ENCODE peak calls at places on chromosome 14, in four cellular contexts. One of them, this sample, is unnamed.

GRCh38 chr14:33940561-33941011 is 10.3 kb downstream of the EGLN3 start:
- DNase-seq in choroid plexus epithelial cell: no peak
- DNase-seq in psoas muscle: no peak
- DNase-seq in nephron progenitor cell: no peak
- DNase-seq in this sample: no peak

GRCh38 chr14:42140001-42140400 is 533.3 kb downstream of the LRFN5 start:
- DNase-seq in psoas muscle: no peak
- DNase-seq in choroid plexus epithelial cell: peak
- DNase-seq in nephron progenitor cell: no peak
- DNase-seq in this sample: no peak

GRCh38 chr14:72169521-72169920 is 237.3 kb downstream of the RGS6 start:
- DNase-seq in nephron progenitor cell: no peak
- DNase-seq in choroid plexus epithelial cell: no peak
- DNase-seq in psoas muscle: no peak
- DNase-seq in this sample: no peak

GRCh38 chr14:25006961-25007795 is 42.8 kb downstream of the STXBP6 start:
- DNase-seq in choroid plexus epithelial cell: peak
- DNase-seq in psoas muscle: no peak
- DNase-seq in nephron progenitor cell: no peak
- DNase-seq in this sample: no peak

GRCh38 chr14:87944987-87945604 is 47.9 kb downstream of the GALC start:
- DNase-seq in nephron progenitor cell: no peak
- DNase-seq in choroid plexus epithelial cell: peak
- DNase-seq in psoas muscle: no peak
- DNase-seq in this sample: no peak

GRCh38 chr14:81579115-81579514 is 45.5 kb upstream of the SEL1L start:
- DNase-seq in choroid plexus epithelial cell: no peak
- DNase-seq in psoas muscle: no peak
- DNase-seq in nephron progenitor cell: no peak
- DNase-seq in this sample: no peak

GRCh38 chr14:71113376-71113775 is 206.1 kb downstream of the PCNX1 start:
- DNase-seq in nephron progenitor cell: no peak
- DNase-seq in psoas muscle: no peak
- DNase-seq in choroid plexus epithelial cell: peak
- DNase-seq in this sample: no peak

GRCh38 chr14:83849999-83850611 is 1679.8 kb upstream of the FLRT2 start:
- DNase-seq in choroid plexus epithelial cell: no peak
- DNase-seq in psoas muscle: no peak
- DNase-seq in nephron progenitor cell: no peak
- DNase-seq in this sample: no peak

GRCh38 chr14:50383618-50384225 is 13.0 kb downstream of the CDKL1 start:
- DNase-seq in psoas muscle: no peak
- DNase-seq in nephron progenitor cell: no peak
- DNase-seq in choroid plexus epithelial cell: peak
- DNase-seq in this sample: no peak

GRCh38 chr14:73757876-73758391 is 43.8 kb upstream of the PNMA1 start:
- DNase-seq in nephron progenitor cell: no peak
- DNase-seq in choroid plexus epithelial cell: no peak
- DNase-seq in psoas muscle: no peak
- DNase-seq in this sample: no peak

GRCh38 chr14:64501326-64502171 is 2.1 kb downstream of the ZBTB25 start:
- DNase-seq in choroid plexus epithelial cell: peak
- DNase-seq in nephron progenitor cell: peak
- DNase-seq in psoas muscle: peak
- DNase-seq in this sample: no peak

GRCh38 chr14:97408937-97409860 is 612.0 kb downstream of the VRK1 start:
- DNase-seq in psoas muscle: no peak
- DNase-seq in nephron progenitor cell: no peak
- DNase-seq in choroid plexus epithelial cell: no peak
- DNase-seq in this sample: no peak

GRCh38 chr14:65594153-65594881 is 181.8 kb downstream of the FUT8 start:
- DNase-seq in choroid plexus epithelial cell: no peak
- DNase-seq in nephron progenitor cell: peak
- DNase-seq in psoas muscle: no peak
- DNase-seq in this sample: no peak

GRCh38 chr14:91363776-91364523 is 53.7 kb downstream of the CCDC88C start:
- DNase-seq in psoas muscle: no peak
- DNase-seq in nephron progenitor cell: no peak
- DNase-seq in choroid plexus epithelial cell: no peak
- DNase-seq in this sample: no peak

GRCh38 chr14:31189346-31190219 is 18.0 kb downstream of the HECTD1 start:
- DNase-seq in psoas muscle: no peak
- DNase-seq in choroid plexus epithelial cell: no peak
- DNase-seq in nephron progenitor cell: no peak
- DNase-seq in this sample: no peak

GRCh38 chr14:96168581-96168980 is 36.1 kb upstream of the BDKRB2 start:
- DNase-seq in choroid plexus epithelial cell: no peak
- DNase-seq in nephron progenitor cell: no peak
- DNase-seq in psoas muscle: no peak
- DNase-seq in this sample: no peak

GRCh38 chr14:64943556-64943955 is 1.0 kb upstream of the GPX2 start:
- DNase-seq in psoas muscle: no peak
- DNase-seq in nephron progenitor cell: no peak
- DNase-seq in choroid plexus epithelial cell: no peak
- DNase-seq in this sample: no peak

GRCh38 chr14:58243790-58244555 is 670 bp upstream of the PSMA3 start:
- DNase-seq in psoas muscle: no peak
- DNase-seq in nephron progenitor cell: no peak
- DNase-seq in choroid plexus epithelial cell: peak
- DNase-seq in this sample: no peak

GRCh38 chr14:24307575-24308341 is at the start of gene CIDEB:
- DNase-seq in psoas muscle: peak
- DNase-seq in choroid plexus epithelial cell: peak
- DNase-seq in nephron progenitor cell: peak
- DNase-seq in this sample: peak

GRCh38 chr14:76488551-76488950 is 112.6 kb downstream of the ESRRB start:
- DNase-seq in choroid plexus epithelial cell: no peak
- DNase-seq in nephron progenitor cell: no peak
- DNase-seq in psoas muscle: no peak
- DNase-seq in this sample: no peak

GRCh38 chr14:50001999-50002925 is 109.4 kb downstream of the ARF6 start:
- DNase-seq in nephron progenitor cell: no peak
- DNase-seq in psoas muscle: peak
- DNase-seq in choroid plexus epithelial cell: no peak
- DNase-seq in this sample: no peak

GRCh38 chr14:76091036-76091435 is 60.7 kb upstream of the GPATCH2L start:
- DNase-seq in nephron progenitor cell: no peak
- DNase-seq in choroid plexus epithelial cell: peak
- DNase-seq in psoas muscle: peak
- DNase-seq in this sample: peak

GRCh38 chr14:90091393-90091792 is 29.6 kb downstream of the KCNK13 start:
- DNase-seq in psoas muscle: no peak
- DNase-seq in nephron progenitor cell: no peak
- DNase-seq in choroid plexus epithelial cell: peak
- DNase-seq in this sample: no peak

GRCh38 chr14:53515264-53515663 is 362.1 kb upstream of the DDHD1 start:
- DNase-seq in nephron progenitor cell: no peak
- DNase-seq in psoas muscle: no peak
- DNase-seq in choroid plexus epithelial cell: no peak
- DNase-seq in this sample: no peak

GRCh38 chr14:24133730-24134129 is 2.3 kb upstream of the PSME1 start:
- DNase-seq in choroid plexus epithelial cell: no peak
- DNase-seq in nephron progenitor cell: no peak
- DNase-seq in psoas muscle: no peak
- DNase-seq in this sample: no peak

GRCh38 chr14:94773017-94773681 is 3.2 kb upstream of the GSC start:
- DNase-seq in psoas muscle: no peak
- DNase-seq in choroid plexus epithelial cell: no peak
- DNase-seq in nephron progenitor cell: peak
- DNase-seq in this sample: peak

GRCh38 chr14:79597561-79597960 is 613.7 kb downstream of the DIO2 start:
- DNase-seq in choroid plexus epithelial cell: peak
- DNase-seq in psoas muscle: no peak
- DNase-seq in nephron progenitor cell: no peak
- DNase-seq in this sample: no peak

GRCh38 chr14:68403191-68403781 is 389.6 kb downstream of the ZFP36L1 start:
- DNase-seq in nephron progenitor cell: no peak
- DNase-seq in choroid plexus epithelial cell: peak
- DNase-seq in psoas muscle: no peak
- DNase-seq in this sample: no peak

GRCh38 chr14:27528328-27528727 is 930.5 kb upstream of the NOVA1 start:
- DNase-seq in nephron progenitor cell: peak
- DNase-seq in psoas muscle: no peak
- DNase-seq in choroid plexus epithelial cell: peak
- DNase-seq in this sample: peak

GRCh38 chr14:83004456-83005006 is 1470.9 kb upstream of the SEL1L start:
- DNase-seq in nephron progenitor cell: no peak
- DNase-seq in psoas muscle: no peak
- DNase-seq in choroid plexus epithelial cell: no peak
- DNase-seq in this sample: no peak

GRCh38 chr14:64928239-64929002 is 14.1 kb downstream of the GPX2 start:
- DNase-seq in choroid plexus epithelial cell: no peak
- DNase-seq in psoas muscle: no peak
- DNase-seq in nephron progenitor cell: no peak
- DNase-seq in this sample: no peak

GRCh38 chr14:61706096-61706690 is 10.9 kb downstream of the HIF1A start:
- DNase-seq in choroid plexus epithelial cell: peak
- DNase-seq in nephron progenitor cell: no peak
- DNase-seq in psoas muscle: no peak
- DNase-seq in this sample: no peak

GRCh38 chr14:101589486-101590015 is 28.3 kb downstream of the DIO3 start:
- DNase-seq in nephron progenitor cell: no peak
- DNase-seq in psoas muscle: no peak
- DNase-seq in choroid plexus epithelial cell: no peak
- DNase-seq in this sample: no peak

GRCh38 chr14:86124328-86124727 is 594.4 kb downstream of the FLRT2 start:
- DNase-seq in psoas muscle: no peak
- DNase-seq in nephron progenitor cell: no peak
- DNase-seq in choroid plexus epithelial cell: no peak
- DNase-seq in this sample: no peak

DNA sequence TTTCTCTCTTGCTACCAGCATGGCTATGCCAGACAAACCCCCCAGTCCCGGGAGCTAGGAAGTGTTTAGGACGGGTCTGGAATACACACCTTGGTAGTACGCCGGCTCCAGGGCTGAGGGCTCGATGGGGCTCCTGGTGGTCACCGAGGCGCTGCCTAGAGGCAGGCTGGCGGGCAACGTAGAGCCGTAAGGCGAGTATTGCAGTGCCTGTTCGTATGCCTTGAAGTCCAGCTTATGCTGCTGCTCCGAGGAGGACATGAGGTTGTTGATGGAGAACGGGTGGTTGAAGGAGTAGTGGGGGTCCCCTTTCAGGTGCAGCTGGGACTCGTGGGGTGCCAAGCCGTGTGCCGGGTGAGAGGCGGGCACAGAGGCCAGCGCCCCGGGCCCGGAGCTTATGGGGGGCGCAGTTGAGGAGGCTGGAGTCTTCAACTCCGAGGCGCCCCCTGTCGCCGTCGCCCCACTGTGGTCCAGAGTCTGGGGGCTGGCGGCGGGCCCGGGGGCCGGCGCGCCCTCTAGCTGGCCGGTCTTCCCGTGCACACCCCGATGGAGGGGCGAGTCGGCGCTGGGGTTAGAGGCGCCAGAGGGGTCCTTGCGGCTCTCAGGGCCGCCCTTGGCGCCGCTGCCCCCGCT is 3.6 kb downstream of the FOXA1 start:
- DNase-seq in choroid plexus epithelial cell: no peak
- DNase-seq in nephron progenitor cell: peak
- DNase-seq in psoas muscle: no peak
- DNase-seq in this sample: peak
- TF ChIP-seq CTCF in choroid plexus epithelial cell: no peak
- TF ChIP-seq CTCF in nephron progenitor cell: peak
- TF ChIP-seq CTCF in psoas muscle: no peak
- TF ChIP-seq CTCF in this sample: peak

GRCh38 chr14:21940887-21941855 is 267.6 kb upstream of the OR4E1 start:
- DNase-seq in nephron progenitor cell: peak
- DNase-seq in psoas muscle: no peak
- DNase-seq in choroid plexus epithelial cell: peak
- DNase-seq in this sample: peak
- TF ChIP-seq CTCF in nephron progenitor cell: peak
- TF ChIP-seq CTCF in psoas muscle: peak
- TF ChIP-seq CTCF in choroid plexus epithelial cell: peak
- TF ChIP-seq CTCF in this sample: peak

GRCh38 chr14:36975834-36976233 is 196.6 kb downstream of the SLC25A21 start:
- DNase-seq in choroid plexus epithelial cell: peak
- DNase-seq in nephron progenitor cell: no peak
- DNase-seq in psoas muscle: no peak
- DNase-seq in this sample: no peak
- TF ChIP-seq CTCF in choroid plexus epithelial cell: peak
- TF ChIP-seq CTCF in nephron progenitor cell: no peak
- TF ChIP-seq CTCF in psoas muscle: no peak
- TF ChIP-seq CTCF in this sample: no peak

GRCh38 chr14:56878766-56879165 is 68.5 kb upstream of the OTX2 start:
- DNase-seq in choroid plexus epithelial cell: no peak
- DNase-seq in nephron progenitor cell: no peak
- DNase-seq in psoas muscle: no peak
- DNase-seq in this sample: no peak

GRCh38 chr14:56875104-56875675 is 64.9 kb upstream of the OTX2 start:
- DNase-seq in nephron progenitor cell: no peak
- DNase-seq in psoas muscle: no peak
- DNase-seq in choroid plexus epithelial cell: no peak
- DNase-seq in this sample: no peak

GRCh38 chr14:56870336-56870735 is 60.1 kb upstream of the OTX2 start:
- DNase-seq in nephron progenitor cell: no peak
- DNase-seq in psoas muscle: no peak
- DNase-seq in choroid plexus epithelial cell: no peak
- DNase-seq in this sample: no peak

GRCh38 chr14:56868660-56869059 is 58.4 kb upstream of the OTX2 start:
- DNase-seq in nephron progenitor cell: no peak
- DNase-seq in psoas muscle: no peak
- DNase-seq in choroid plexus epithelial cell: no peak
- DNase-seq in this sample: no peak

GRCh38 chr14:56874375-56874774 is 64.1 kb upstream of the OTX2 start:
- DNase-seq in choroid plexus epithelial cell: no peak
- DNase-seq in psoas muscle: no peak
- DNase-seq in nephron progenitor cell: peak
- DNase-seq in this sample: peak
- TF ChIP-seq CTCF in choroid plexus epithelial cell: no peak
- TF ChIP-seq CTCF in psoas muscle: no peak
- TF ChIP-seq CTCF in nephron progenitor cell: peak
- TF ChIP-seq CTCF in this sample: peak

GRCh38 chr14:100384819-100385813 is 62.0 kb downstream of the SLC25A47 start:
- DNase-seq in choroid plexus epithelial cell: peak
- DNase-seq in psoas muscle: no peak
- DNase-seq in nephron progenitor cell: no peak
- DNase-seq in this sample: no peak
- TF ChIP-seq CTCF in choroid plexus epithelial cell: peak
- TF ChIP-seq CTCF in psoas muscle: peak
- TF ChIP-seq CTCF in nephron progenitor cell: peak
- TF ChIP-seq CTCF in this sample: peak

GRCh38 chr14:69842671-69843407 is 36.4 kb upstream of the SMOC1 start:
- DNase-seq in nephron progenitor cell: peak
- DNase-seq in psoas muscle: no peak
- DNase-seq in choroid plexus epithelial cell: no peak
- DNase-seq in this sample: no peak

GRCh38 chr14:69844171-69844570 is 35.0 kb upstream of the SMOC1 start:
- DNase-seq in nephron progenitor cell: no peak
- DNase-seq in psoas muscle: no peak
- DNase-seq in choroid plexus epithelial cell: no peak
- DNase-seq in this sample: no peak

GRCh38 chr14:69839661-69840060 is 39.6 kb upstream of the SMOC1 start:
- DNase-seq in choroid plexus epithelial cell: no peak
- DNase-seq in nephron progenitor cell: no peak
- DNase-seq in psoas muscle: no peak
- DNase-seq in this sample: no peak

GRCh38 chr14:69839017-69839416 is 40.2 kb upstream of the SMOC1 start:
- DNase-seq in psoas muscle: no peak
- DNase-seq in nephron progenitor cell: no peak
- DNase-seq in choroid plexus epithelial cell: no peak
- DNase-seq in this sample: no peak
- TF ChIP-seq CTCF in psoas muscle: no peak
- TF ChIP-seq CTCF in nephron progenitor cell: no peak
- TF ChIP-seq CTCF in choroid plexus epithelial cell: no peak
- TF ChIP-seq CTCF in this sample: no peak